ENCODE peak calls at places on chromosomes 6 and 20, in five cellular contexts. One of them, this sample, is unnamed.

GRCh38 chr6:169146536-169146935 is 107.1 kb downstream of the THBS2 start:
- DNase-seq in GM12878: no peak
- DNase-seq in H1: no peak
- DNase-seq in HepG2: no peak
- DNase-seq in K562: no peak
- DNase-seq in this sample: no peak

GRCh38 chr6:15270402-15270801 is 24.5 kb downstream of the JARID2 start:
- DNase-seq in GM12878: no peak
- DNase-seq in HepG2: no peak
- DNase-seq in H1: no peak
- DNase-seq in K562: no peak
- DNase-seq in this sample: no peak

GRCh38 chr6:152189736-152190135 is 382.3 kb downstream of the ESR1 start:
- DNase-seq in HepG2: no peak
- DNase-seq in H1: no peak
- DNase-seq in K562: no peak
- DNase-seq in GM12878: no peak
- DNase-seq in this sample: no peak

GRCh38 chr20:22504829-22505377 is 79.5 kb downstream of the FOXA2 start:
- DNase-seq in K562: no peak
- DNase-seq in HepG2: no peak
- DNase-seq in GM12878: no peak
- DNase-seq in H1: no peak
- DNase-seq in this sample: no peak

GRCh38 chr6:150057501-150057951 is 11.4 kb downstream of the ULBP3 start:
- DNase-seq in HepG2: no peak
- DNase-seq in K562: no peak
- DNase-seq in GM12878: no peak
- DNase-seq in H1: no peak
- DNase-seq in this sample: no peak

GRCh38 chr6:45920819-45921511 is 94.7 kb downstream of the CLIC5 start:
- DNase-seq in GM12878: peak
- DNase-seq in K562: no peak
- DNase-seq in H1: no peak
- DNase-seq in HepG2: no peak
- DNase-seq in this sample: no peak

GRCh38 chr6:39568896-39569295 is 156.3 kb downstream of the KIF6 start:
- DNase-seq in H1: no peak
- DNase-seq in K562: no peak
- DNase-seq in HepG2: no peak
- DNase-seq in GM12878: no peak
- DNase-seq in this sample: no peak

GRCh38 chr6:145091102-145091826 is 644.1 kb downstream of the EPM2A start:
- DNase-seq in K562: no peak
- DNase-seq in GM12878: no peak
- DNase-seq in HepG2: peak
- DNase-seq in H1: no peak
- DNase-seq in this sample: no peak

GRCh38 chr6:47655719-47656595 is 42.4 kb upstream of the ADGRF4 start:
- DNase-seq in H1: no peak
- DNase-seq in GM12878: no peak
- DNase-seq in K562: peak
- DNase-seq in HepG2: no peak
- DNase-seq in this sample: no peak
- TF ChIP-seq SIN3A in H1: no peak
- TF ChIP-seq SIN3A in GM12878: no peak
- TF ChIP-seq SIN3A in K562: no peak
- TF ChIP-seq SIN3A in HepG2: no peak
- TF ChIP-seq SIN3A in this sample: no peak

GRCh38 chr6:31862344-31863235 is at the start of gene NEU1:
- DNase-seq in K562: peak
- DNase-seq in HepG2: peak
- DNase-seq in H1: peak
- DNase-seq in GM12878: peak
- DNase-seq in this sample: peak
- H3K4me3 ChIP-seq in K562: peak
- H3K4me3 ChIP-seq in HepG2: peak
- H3K4me3 ChIP-seq in H1: peak
- H3K4me3 ChIP-seq in GM12878: peak
- H3K4me3 ChIP-seq in this sample: peak

GRCh38 chr20:24098886-24099285 is 110.3 kb upstream of the GGTLC1 start:
- DNase-seq in GM12878: no peak
- DNase-seq in HepG2: no peak
- DNase-seq in K562: no peak
- DNase-seq in H1: no peak
- DNase-seq in this sample: no peak
- TF ChIP-seq SIN3A in GM12878: no peak
- TF ChIP-seq SIN3A in HepG2: no peak
- TF ChIP-seq SIN3A in K562: no peak
- TF ChIP-seq SIN3A in H1: no peak
- TF ChIP-seq SIN3A in this sample: no peak

DNA sequence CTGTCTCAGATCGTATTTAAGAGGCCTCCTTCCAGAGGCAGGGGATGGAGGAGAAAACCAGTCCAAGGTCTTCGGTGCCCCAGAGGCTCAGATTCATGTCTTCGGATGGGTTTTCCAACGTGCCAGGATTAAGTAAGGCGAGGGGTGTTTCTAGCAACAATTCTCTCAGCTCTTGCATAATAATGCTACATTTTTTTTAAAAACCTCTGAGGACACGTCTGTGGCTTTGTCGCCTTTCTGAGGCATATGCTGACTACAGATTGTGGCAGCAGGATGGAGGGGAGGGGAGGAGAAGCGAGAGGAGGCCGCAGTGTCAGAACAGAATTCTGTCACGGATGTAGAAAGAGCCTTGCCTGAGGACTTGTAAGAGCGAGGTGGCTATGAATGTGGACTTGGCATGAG is 17.7 kb upstream of the CCDC167 start:
- DNase-seq in H1: no peak
- DNase-seq in HepG2: no peak
- DNase-seq in GM12878: no peak
- DNase-seq in K562: no peak
- DNase-seq in this sample: no peak
- H3K4me3 ChIP-seq in H1: no peak
- H3K4me3 ChIP-seq in HepG2: no peak
- H3K4me3 ChIP-seq in GM12878: no peak
- H3K4me3 ChIP-seq in K562: no peak
- H3K4me3 ChIP-seq in this sample: no peak

GRCh38 chr20:33291416-33291815 is 8.4 kb downstream of the BPIFB1 start:
- DNase-seq in H1: no peak
- DNase-seq in K562: no peak
- DNase-seq in GM12878: no peak
- DNase-seq in HepG2: no peak
- DNase-seq in this sample: no peak

GRCh38 chr20:33296206-33296605 is 13.2 kb downstream of the BPIFB1 start:
- DNase-seq in H1: no peak
- DNase-seq in K562: no peak
- DNase-seq in HepG2: no peak
- DNase-seq in GM12878: no peak
- DNase-seq in this sample: no peak

GRCh38 chr20:33287884-33288283 is 4.9 kb downstream of the BPIFB1 start:
- DNase-seq in GM12878: no peak
- DNase-seq in H1: no peak
- DNase-seq in K562: no peak
- DNase-seq in HepG2: no peak
- DNase-seq in this sample: no peak

GRCh38 chr20:33290852-33291251 is 7.8 kb downstream of the BPIFB1 start:
- DNase-seq in K562: no peak
- DNase-seq in GM12878: no peak
- DNase-seq in HepG2: no peak
- DNase-seq in H1: no peak
- DNase-seq in this sample: no peak

GRCh38 chr20:33291830-33292355 is 8.9 kb downstream of the BPIFB1 start:
- DNase-seq in H1: peak
- DNase-seq in GM12878: no peak
- DNase-seq in K562: peak
- DNase-seq in HepG2: peak
- DNase-seq in this sample: peak
- TF ChIP-seq SIN3A in H1: no peak
- TF ChIP-seq SIN3A in GM12878: no peak
- TF ChIP-seq SIN3A in K562: no peak
- TF ChIP-seq SIN3A in HepG2: no peak
- TF ChIP-seq SIN3A in this sample: no peak